ENCODE peak calls at places on chromosomes 6 and 20, in five cellular contexts. P, N, Z, Q and G are unnamed samples.

GRCh38 chr6:129513471-129513870 is 196.5 kb downstream of the ARHGAP18 start:
- DNase-seq in P (no peak), N (no peak), Z (no peak), Q (no peak), G (no peak)

GRCh38 chr20:23165964-23166363 is 79.8 kb upstream of the CD93 start:
- DNase-seq in P (no peak), N (no peak), Z (no peak), Q (no peak), G (no peak)

GRCh38 chr6:140043357-140043756 is 668.9 kb upstream of the CITED2 start:
- DNase-seq in P (no peak), N (no peak), Z (no peak), Q (no peak), G (no peak)

GRCh38 chr6:70310063-70310694 is 7.3 kb upstream of the COL9A1 start:
- DNase-seq in P (no peak), N (no peak), Z (peak; percentile 8), Q (no peak), G (peak; percentile 60)

GRCh38 chr6:132300323-132300949 is 100.8 kb downstream of the MOXD1 start:
- DNase-seq in P (no peak), N (peak; percentile 24), Z (peak; percentile 14), Q (no peak), G (peak; percentile 77)

GRCh38 chr20:38581013-38581412 is at the start of gene ADIG:
- DNase-seq in P (peak; percentile 44), N (no peak), Z (no peak), Q (no peak), G (no peak)

GRCh38 chr6:136788069-136788902 is 4.0 kb downstream of the MAP3K5 start:
- DNase-seq in P (no peak), N (no peak), Z (no peak), Q (no peak), G (peak; percentile 81)

GRCh38 chr6:51077967-51078518 is 259.4 kb downstream of the TFAP2B start:
- DNase-seq in P (no peak), N (no peak), Z (no peak), Q (no peak), G (no peak)

GRCh38 chr6:4593891-4594445 is 182.2 kb upstream of the CDYL start:
- DNase-seq in P (no peak), N (no peak), Z (no peak), Q (no peak), G (no peak)

GRCh38 chr20:11012975-11013374 is 339.2 kb upstream of the JAG1 start:
- DNase-seq in P (no peak), N (no peak), Z (no peak), Q (no peak), G (peak; percentile 84)

GRCh38 chr20:17499041-17499440 is 32.1 kb downstream of the BFSP1 start:
- DNase-seq in P (no peak), N (no peak), Z (no peak), Q (no peak), G (no peak)

GRCh38 chr20:33250666-33251065 is 14.9 kb downstream of the BPIFA1 start:
- DNase-seq in P (no peak), N (no peak), Z (no peak), Q (no peak), G (no peak)

GRCh38 chr20:46285072-46285471 is 23.2 kb downstream of the CDH22 start:
- DNase-seq in P (no peak), N (no peak), Z (no peak), Q (peak; percentile 15), G (no peak)

GRCh38 chr6:11552390-11552789 is 14.8 kb downstream of the TMEM170B start:
- DNase-seq in P (no peak), N (no peak), Z (no peak), Q (no peak), G (no peak)

GRCh38 chr6:115577270-115577669 is 483.4 kb downstream of the FRK start:
- DNase-seq in P (no peak), N (no peak), Z (no peak), Q (no peak), G (no peak)

GRCh38 chr20:37179671-37180524 is 550 bp upstream of the MROH8 start:
- DNase-seq in P (no peak), N (no peak), Z (no peak), Q (no peak), G (no peak)

GRCh38 chr6:84867521-84867920 is 103.1 kb upstream of the TBX18 start:
- DNase-seq in P (no peak), N (no peak), Z (no peak), Q (no peak), G (no peak)

GRCh38 chr20:2246081-2246491 is 49.7 kb upstream of the TGM3 start:
- DNase-seq in P (no peak), N (no peak), Z (no peak), Q (no peak), G (no peak)

GRCh38 chr6:32570363-32570905 is 19.2 kb downstream of the HLA-DRB1 start:
- DNase-seq in P (no peak), N (no peak), Z (no peak), Q (no peak), G (no peak)

GRCh38 chr6:148591656-148592055 is 155.2 kb upstream of the UST start:
- DNase-seq in P (no peak), N (no peak), Z (no peak), Q (no peak), G (no peak)

GRCh38 chr6:136994782-136995181 is 50.0 kb downstream of the IL20RA start:
- DNase-seq in P (no peak), N (no peak), Z (no peak), Q (no peak), G (no peak)

GRCh38 chr6:111846511-111847409 is 26.5 kb downstream of the FYN start:
- DNase-seq in P (no peak), N (no peak), Z (no peak), Q (no peak), G (no peak)
- H3K27ac ChIP-seq in P (no peak overlapping the region), N (no peak overlapping the region), Z (no peak overlapping the region), Q (peak overlapping the region; percentile 78), G (no peak overlapping the region)

GRCh38 chr6:3229566-3230274 is 2.3 kb upstream of the TUBB2B start:
- DNase-seq in P (no peak), N (peak; percentile 66), Z (peak; percentile 50), Q (no peak), G (peak; percentile 46)
- TF ChIP-seq CTCF in P (no peak), N (peak; percentile 47), Z (no peak), Q (no peak), G (no peak)

DNA sequence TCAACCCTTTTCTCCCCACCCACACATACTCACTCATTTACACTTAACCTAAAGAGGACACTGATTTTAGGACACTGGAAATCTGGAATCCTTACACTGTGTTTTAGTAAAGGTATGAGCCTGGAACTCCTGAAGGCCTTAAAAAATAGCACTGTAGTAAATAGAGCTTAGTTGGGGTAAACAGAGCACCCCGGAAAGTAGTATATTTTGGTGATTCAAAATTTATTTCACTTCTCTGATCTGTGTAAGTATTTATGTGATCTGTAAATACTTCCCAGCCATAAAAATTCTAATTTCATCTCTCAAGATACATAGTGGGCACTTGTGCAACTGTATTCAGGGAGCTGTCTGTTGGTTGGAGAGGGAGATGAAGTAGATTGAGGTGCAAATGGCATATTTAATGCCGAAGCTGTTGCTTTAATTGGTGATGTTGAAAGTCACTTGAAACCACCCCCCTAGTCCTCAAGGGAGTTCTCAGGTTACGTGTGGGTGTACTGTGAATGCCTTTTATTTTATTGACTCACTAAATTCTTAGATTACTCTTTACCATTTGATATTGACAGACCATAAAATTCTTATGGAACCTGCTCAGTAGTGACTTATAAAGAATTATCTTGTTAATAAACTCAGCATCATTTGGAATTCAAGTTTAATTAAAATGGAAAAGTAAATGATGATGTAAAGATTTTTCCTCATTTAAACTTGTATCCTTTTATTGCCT is 155.0 kb downstream of the SOX4 start:
- DNase-seq in P (no peak), N (no peak), Z (no peak), Q (no peak), G (no peak)
- H3K27ac ChIP-seq in P (no peak overlapping the region), N (no peak overlapping the region), Z (peak overlapping the region; percentile 11), Q (no peak overlapping the region), G (peak overlapping the region; percentile 93)

GRCh38 chr20:63370623-63371176 is 9.6 kb upstream of the CHRNA4 start:
- DNase-seq in P (no peak), N (no peak), Z (no peak), Q (no peak), G (no peak)

GRCh38 chr20:63368151-63368550 is 7.0 kb upstream of the CHRNA4 start:
- DNase-seq in P (no peak), N (no peak), Z (no peak), Q (no peak), G (no peak)

GRCh38 chr20:63369024-63369530 is 7.9 kb upstream of the CHRNA4 start:
- DNase-seq in P (no peak), N (no peak), Z (no peak), Q (no peak), G (no peak)

GRCh38 chr20:63371346-63371865 is 10.3 kb upstream of the CHRNA4 start:
- DNase-seq in P (no peak), N (no peak), Z (no peak), Q (no peak), G (no peak)

DNA sequence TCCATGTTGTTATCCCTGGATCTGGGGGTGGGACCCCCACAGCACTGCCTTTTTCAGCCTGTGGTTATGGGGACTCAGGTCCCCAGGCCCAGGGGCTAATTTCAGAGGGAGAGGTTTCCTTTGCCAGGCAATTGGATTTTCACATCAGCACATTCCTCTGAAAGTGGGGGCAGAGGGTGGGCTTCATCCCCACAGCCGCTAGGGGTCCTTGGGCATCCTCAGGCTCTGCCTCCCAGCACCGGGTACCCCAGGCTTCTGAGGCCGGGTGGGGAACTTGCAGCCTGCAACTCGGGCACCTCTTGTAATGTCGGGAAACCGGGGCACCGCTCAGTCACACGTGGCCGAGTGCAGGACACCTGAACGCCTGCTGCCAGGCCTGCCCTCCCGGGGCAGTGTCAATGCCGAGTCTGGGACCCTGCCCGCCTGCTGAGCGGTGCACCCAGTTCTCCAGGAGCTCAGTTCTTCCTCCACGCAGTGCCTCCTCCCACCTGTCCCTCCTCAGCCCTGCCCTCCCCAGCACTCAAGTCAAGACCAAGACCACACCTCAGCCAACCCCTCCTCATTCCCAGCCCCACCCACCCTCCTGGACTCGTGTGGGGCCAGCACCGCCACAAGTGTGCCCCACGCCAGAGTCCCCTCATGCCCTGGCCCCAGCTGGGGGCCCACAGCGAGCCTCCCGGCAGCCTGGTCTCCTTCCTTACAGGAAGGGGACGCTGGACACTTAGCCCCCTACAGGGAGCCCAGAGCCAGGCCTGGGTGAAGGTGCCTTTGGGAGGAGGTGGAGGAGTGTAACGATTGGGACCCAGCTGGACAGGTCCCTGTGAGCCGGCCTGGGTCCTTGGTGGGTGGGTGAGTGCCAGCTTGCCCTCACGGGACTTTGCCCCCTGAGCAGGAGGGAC is 8.8 kb upstream of the CHRNA4 start:
- DNase-seq in P (no peak), N (no peak), Z (no peak), Q (no peak), G (no peak)
- TF ChIP-seq CTCF in P (no peak), N (no peak), Z (no peak), Q (no peak), G (no peak)

GRCh38 chr20:34268851-34269668 is 27.8 kb downstream of the ASIP start:
- DNase-seq in P (no peak), N (no peak), Z (no peak), Q (peak; percentile 84), G (no peak)
- H3K27ac ChIP-seq in P (no peak overlapping the region), N (no peak overlapping the region), Z (no peak overlapping the region), Q (no peak overlapping the region), G (no peak overlapping the region)

DNA sequence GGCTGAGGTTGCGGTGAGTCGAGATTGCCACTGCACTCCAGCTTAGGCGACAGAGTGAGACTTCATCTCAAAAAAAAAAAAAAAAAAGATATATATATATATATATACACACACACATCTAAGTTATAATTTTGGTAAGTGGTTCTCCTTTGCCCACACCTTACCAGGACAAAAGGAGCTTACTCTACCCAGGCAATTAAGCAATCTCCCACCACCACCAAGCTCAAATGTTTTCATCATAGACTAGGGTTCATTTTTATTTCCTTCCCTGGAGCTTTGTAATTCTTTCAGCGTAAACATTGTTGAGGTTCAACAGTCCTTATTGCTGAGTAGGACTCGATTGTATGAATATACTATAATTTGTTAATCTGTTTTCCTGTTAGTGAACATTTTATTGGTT is 23.5 kb downstream of the AMD1 start:
- DNase-seq in P (no peak), N (no peak), Z (no peak), Q (no peak), G (no peak)
- TF ChIP-seq CTCF in P (no peak), N (no peak), Z (no peak), Q (no peak), G (no peak)